ENCODE peak calls at places on chromosome 11, in six cellular contexts. N is transverse colon, G is OCI-LY7, W is kidney, H is mucosa of descending colon, Z is trophoblast cell. L is an unnamed sample. For H3K4me1, the result is how much of the 10 kb centered on the place peaks cover.

GRCh38 chr11:122656631-122657101 is 1.1 kb downstream of the UBASH3B start:
- DNase-seq in H (peak), N (peak), W (peak), G (peak), Z (no peak), L (peak)

GRCh38 chr11:75577198-75577597 is 15.1 kb downstream of the SERPINH1 start:
- DNase-seq in H (peak), N (peak), W (no peak), G (peak), Z (no peak), L (no peak)

GRCh38 chr11:36577859-36578258 is 10.1 kb downstream of the RAG1 start:
- DNase-seq in W (no peak), H (no peak), G (no peak), N (no peak), Z (no peak), L (no peak)

GRCh38 chr11:109644158-109644557 is 222.2 kb downstream of the C11orf87 start:
- DNase-seq in W (no peak), N (no peak), Z (no peak), G (no peak), H (no peak), L (no peak)

GRCh38 chr11:62345862-62346261 is 8.6 kb downstream of the ASRGL1 start:
- DNase-seq in W (no peak), Z (no peak), G (no peak), N (peak), H (peak), L (no peak)

GRCh38 chr11:69642549-69642912 is 1.6 kb downstream of the CCND1 start:
- DNase-seq in N (peak), G (no peak), W (peak), H (peak), Z (no peak), L (peak)

GRCh38 chr11:77547863-77548551 is 41.7 kb upstream of the AQP11 start:
- DNase-seq in N (peak), Z (peak), W (no peak), H (peak), G (peak), L (peak)

GRCh38 chr11:86068138-86068861 is 584 bp downstream of the PICALM start:
- DNase-seq in W (no peak), H (peak), N (peak), Z (peak), G (peak), L (peak)

DNA sequence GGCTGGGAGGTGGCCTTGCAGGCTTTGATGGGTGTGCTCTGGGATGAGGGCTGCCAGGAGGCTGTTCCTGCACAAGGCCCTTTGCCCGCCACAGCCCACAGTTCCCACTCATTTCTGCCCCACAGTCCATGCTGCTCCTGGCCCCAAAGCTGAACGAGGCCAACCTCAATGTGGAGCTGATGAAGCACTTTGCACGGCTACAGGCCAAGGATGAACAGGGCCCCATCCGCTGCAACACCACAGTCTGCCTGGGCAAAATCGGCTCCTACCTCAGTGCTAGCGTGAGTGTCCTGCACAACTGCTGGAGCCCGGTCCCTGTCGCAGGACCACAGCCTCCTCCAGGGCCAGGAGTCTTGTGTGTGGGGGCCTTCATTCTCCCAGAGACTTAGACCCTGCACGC is 10.2 kb downstream of the SCYL1 start:
- DNase-seq in N (no peak), G (no peak), H (no peak), Z (no peak), W (no peak), L (no peak)
- H3K4me1 ChIP-seq in N (under half), G (under half), H (under half), Z (under half), W (under half), L (under half)

DNA sequence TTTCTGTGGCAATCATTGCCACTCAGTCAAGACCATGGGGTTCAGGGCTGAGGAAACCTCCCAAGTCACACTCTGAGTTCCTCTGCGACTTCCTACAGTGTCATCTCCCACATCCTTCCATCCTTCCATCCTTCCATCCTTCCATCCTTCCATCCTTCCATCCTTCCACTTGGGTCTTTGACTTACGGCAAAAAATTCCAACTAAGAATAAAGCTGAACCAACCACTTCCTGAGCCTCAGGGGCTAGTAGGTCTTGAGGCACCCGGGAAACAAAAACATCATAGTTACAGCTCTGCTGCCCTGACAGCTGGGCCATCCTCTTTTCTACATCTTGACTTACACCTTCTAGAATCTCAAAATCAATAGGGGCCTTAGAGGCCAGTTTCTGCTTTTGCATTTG is 32.1 kb downstream of the EHF start:
- DNase-seq in G (no peak), H (no peak), Z (no peak), W (no peak), N (no peak), L (no peak)
- H3K4me3 ChIP-seq in G (no peak), H (no peak), Z (no peak), W (no peak), N (no peak), L (no peak)

GRCh38 chr11:12691473-12691872 is 17.3 kb downstream of the TEAD1 start:
- DNase-seq in N (no peak), G (no peak), H (no peak), W (no peak), Z (no peak), L (no peak)
- H3K4me1 ChIP-seq in N (half or more), G (under half), H (under half), W (half or more), Z (under half), L (under half)

DNA sequence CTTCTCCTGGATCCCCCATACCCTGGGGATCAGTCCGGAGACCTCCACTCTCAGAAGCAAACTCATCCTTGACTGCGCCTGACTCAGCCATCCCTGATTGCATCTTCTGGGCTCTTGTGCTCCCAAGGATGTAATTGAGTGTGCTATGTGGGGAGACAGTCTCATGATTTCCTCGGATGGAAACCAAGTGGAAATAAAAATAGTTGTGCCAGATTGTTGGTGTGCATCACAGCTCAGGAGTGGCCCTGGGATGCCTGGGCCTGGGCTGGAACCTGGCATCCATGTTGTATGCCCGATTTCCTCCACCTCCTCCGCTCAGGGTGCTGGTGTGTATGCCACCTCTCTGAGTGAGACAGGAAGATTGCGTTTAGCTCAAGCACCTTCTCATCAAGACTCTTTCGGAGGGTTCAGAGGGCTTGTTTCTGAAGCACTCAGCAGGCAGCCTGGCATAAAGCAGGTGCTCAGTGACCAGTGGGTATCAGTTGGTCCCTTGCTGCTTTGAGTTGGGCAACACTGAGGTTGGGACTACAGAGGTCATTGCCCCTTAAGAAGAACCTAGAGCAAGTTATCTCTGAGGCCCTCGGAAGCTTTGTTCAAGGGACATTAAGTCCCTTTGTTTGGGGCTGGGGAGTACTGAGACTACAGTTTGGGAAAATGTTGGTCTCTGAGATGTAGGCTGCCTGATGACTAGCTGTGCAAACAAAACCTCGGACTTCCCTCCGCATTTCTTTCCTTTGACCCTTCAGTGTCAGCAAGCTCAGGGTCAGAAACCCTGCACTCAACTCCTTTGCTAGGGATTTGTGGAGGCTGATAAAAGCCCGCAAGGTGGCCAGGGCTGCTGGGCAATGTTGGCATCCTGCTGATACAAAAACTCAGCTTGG is 24.8 kb upstream of the MICAL2 start:
- DNase-seq in N (no peak), Z (no peak), H (no peak), G (no peak), W (no peak), L (no peak)
- H3K4me3 ChIP-seq in N (no peak), Z (no peak), H (no peak), G (no peak), W (no peak), L (no peak)

DNA sequence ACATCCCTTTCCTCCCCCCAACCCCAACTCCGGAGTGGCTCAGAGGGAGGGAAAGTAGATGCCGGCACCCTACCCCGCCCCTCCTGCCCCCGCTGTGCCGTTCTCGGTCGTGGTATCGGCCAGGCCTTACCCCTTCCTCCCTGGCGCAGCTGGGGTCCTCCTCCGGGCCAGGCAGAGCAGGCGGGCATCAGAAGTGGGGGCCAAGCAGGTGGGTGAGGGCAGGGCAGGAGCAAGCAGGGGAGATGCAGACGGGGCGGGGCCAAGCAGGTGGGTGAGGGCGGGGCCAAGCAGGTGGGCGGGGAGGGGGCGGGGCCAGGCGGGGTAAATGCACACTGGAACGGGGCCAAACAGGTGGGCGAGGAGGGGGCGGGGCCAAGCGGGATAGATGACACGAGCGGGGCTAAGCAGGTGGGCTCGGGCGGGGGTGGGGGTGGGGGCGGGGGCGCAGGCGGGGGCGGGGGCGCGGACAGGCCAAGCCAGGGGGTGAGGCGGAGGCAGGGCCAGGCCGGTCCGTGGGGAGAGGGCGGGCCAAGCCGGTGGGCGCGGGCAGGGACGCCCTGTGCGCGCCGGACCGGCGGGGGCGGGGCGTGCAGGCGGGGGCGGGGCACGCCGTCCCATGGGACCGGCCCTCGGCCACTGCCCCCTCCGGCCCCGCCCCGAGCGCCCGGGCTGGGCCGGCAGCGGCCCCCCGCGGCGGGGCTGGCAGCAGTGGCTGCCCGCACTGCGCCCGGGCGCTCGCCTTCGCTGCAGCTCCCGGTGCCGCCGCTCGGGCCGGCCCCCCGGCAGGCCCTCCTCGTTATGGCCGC is at the start of the genes KCNQ1 and TRPM5:
- DNase-seq in G (peak), Z (no peak), W (peak), H (peak), N (peak), L (peak)
- H3K4me1 ChIP-seq in G (under half), Z (under half), W (under half), H (under half), N (half or more), L (under half)

DNA sequence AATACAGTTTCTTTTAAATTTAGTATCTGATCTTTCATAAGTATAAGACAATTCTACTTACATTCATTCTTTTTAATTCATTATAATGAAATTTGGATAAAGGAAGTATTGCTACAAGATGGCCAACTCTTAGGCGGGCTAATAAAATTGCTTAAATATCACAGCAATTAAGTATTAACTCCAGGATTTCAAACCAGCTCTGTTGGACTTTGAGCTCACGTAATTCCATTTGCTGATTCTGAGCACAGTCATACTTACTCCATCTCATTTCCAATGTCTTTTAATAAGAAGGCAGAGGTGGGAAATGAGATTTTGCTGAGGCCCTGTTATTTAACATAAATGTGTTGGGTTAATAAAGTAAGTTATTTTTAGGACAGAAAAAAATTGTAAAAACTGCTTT is 748.1 kb downstream of the KCNA4 start:
- DNase-seq in W (no peak), N (no peak), Z (no peak), G (no peak), H (no peak), L (no peak)
- H3K4me3 ChIP-seq in W (no peak), N (no peak), Z (no peak), G (no peak), H (no peak), L (no peak)

GRCh38 chr11:16356057-16356750 is at the start of gene SOX6:
- DNase-seq in H (no peak), G (no peak), W (no peak), N (no peak), Z (no peak), L (no peak)
- H3K4me1 ChIP-seq in H (under half), G (under half), W (under half), N (under half), Z (under half), L (under half)

DNA sequence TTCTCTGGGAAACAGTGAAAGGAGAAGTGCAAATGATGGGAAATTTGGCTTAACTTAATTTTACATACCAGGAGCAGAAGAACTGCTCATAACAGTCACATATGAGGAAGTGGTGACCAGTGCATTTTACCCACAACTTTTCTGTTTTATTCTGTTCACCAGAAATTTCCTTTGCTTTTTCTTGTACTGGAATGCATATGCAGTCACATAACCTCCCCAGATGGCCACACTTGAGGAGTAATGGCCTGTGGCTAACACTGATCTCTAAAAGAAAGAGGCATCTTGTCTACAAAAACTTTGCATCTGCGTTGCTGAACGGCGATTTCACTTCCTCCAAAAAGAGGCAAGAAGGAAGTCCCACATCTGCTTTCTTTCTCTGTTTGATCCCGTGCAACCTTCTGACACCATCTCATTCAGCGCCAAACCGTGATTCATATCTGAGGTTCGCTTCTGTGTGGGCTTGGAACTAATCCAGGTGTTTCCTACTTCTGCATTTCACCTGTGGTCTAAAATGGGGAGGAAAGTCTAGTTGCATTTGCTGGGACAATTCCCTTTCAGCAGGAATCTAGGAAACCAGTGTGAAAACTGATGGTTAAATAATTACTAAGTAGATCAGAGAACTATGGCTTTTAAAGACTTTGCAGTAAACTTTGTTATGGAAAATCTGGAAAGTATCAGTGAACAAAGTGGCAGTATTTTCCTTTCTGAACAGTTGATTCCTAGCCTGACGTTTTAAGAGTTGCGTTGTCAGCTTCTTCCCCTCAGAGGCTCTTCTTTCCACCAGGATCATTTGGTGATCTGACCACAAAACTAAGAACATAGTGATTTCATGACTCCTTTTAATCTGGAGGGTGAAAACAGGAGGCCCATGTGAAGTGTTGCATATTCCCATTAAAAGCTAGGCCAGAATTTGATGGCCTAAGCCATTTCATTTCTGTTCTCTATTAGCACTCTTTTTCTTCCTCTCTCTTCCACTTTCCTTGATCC is 4.2 kb upstream of the MPEG1 start:
- DNase-seq in Z (no peak), N (peak), H (peak), W (no peak), G (peak), L (no peak)
- H3K4me3 ChIP-seq in Z (no peak), N (no peak), H (no peak), W (no peak), G (peak), L (no peak)

L was measured in effector memory CD4-positive, alpha-beta T cell.